ENCODE peak calls at places on chromosome 6, in eight cellular contexts. F is spleen, V is amygdala, Y is RWPE2, B is testis, O is PC-3, Z is HTR-8/SVneo, N is Ammon's horn. G is an unnamed sample.
A peak's percentile ranks its signal among the peaks of the same experiment; 100 is the strongest.

GRCh38 chr6:154543638-154544037 is 33.2 kb upstream of the CNKSR3 start:
- DNase-seq in N (no peak), B (no peak), F (no peak), O (no peak), Y (no peak), V (no peak), Z (no peak), G (no peak)

GRCh38 chr6:73394577-73395354 is at the start of gene DDX43:
- DNase-seq in Z (no peak), F (peak; percentile 84), Y (peak; percentile 77), O (no peak), B (peak; percentile 92), N (peak; percentile 23), V (no peak), G (no peak)

GRCh38 chr6:1993049-1993448 is 252.4 kb downstream of the GMDS start:
- DNase-seq in N (no peak), Y (no peak), O (peak; percentile 29), Z (no peak), F (no peak), B (no peak), V (no peak), G (peak; percentile 24)

GRCh38 chr6:40000964-40001515 is 66.8 kb upstream of the MOCS1 start:
- DNase-seq in F (no peak), Y (no peak), V (no peak), Z (no peak), N (no peak), O (no peak), B (no peak), G (no peak)

GRCh38 chr6:164929155-164929977 is 380.0 kb downstream of the C6orf118 start:
- DNase-seq in Z (no peak), V (no peak), N (peak; percentile 25), F (peak; percentile 53), Y (no peak), O (no peak), B (peak; percentile 57), G (no peak)

GRCh38 chr6:36666726-36667591 is 11.6 kb upstream of the CDKN1A start:
- DNase-seq in V (peak; percentile 73), Y (peak; percentile 96), F (peak; percentile 85), O (peak; percentile 47), Z (peak; percentile 90), N (peak; percentile 83), B (peak; percentile 93), G (peak; percentile 97)

GRCh38 chr6:53811082-53811481 is 16.3 kb downstream of the LRRC1 start:
- DNase-seq in V (no peak), B (no peak), Y (peak; percentile 65), F (no peak), O (peak; percentile 95), Z (no peak), N (no peak), G (peak; percentile 57)

GRCh38 chr6:43283905-43284304 is 14.2 kb upstream of the SLC22A7 start:
- DNase-seq in Z (no peak), N (no peak), F (no peak), Y (no peak), V (no peak), O (peak; percentile 34), B (no peak), G (no peak)